ENCODE peak calls at places on chromosome 1, in nine cellular contexts. E, R, D, I, T, X, Y, A and P are unnamed samples.

GRCh38 chr1:52385376-52385775 is 18.8 kb downstream of the ORC1 start:
- DNase-seq in E (no peak), R (no peak), D (no peak), I (no peak), T (no peak), X (no peak), Y (no peak), A (no peak), P (no peak)

GRCh38 chr1:96510911-96511310 is 210.7 kb upstream of the PTBP2 start:
- DNase-seq in E (no peak), R (no peak), D (no peak), I (no peak), T (no peak), X (no peak), Y (no peak), A (no peak), P (no peak)

GRCh38 chr1:153536618-153537375 is 1.0 kb upstream of the S100A6 start:
- DNase-seq in E (no peak), R (peak), D (peak), I (no peak), T (no peak), X (no peak), Y (no peak), A (no peak), P (no peak)

GRCh38 chr1:55250399-55251075 is 35.4 kb upstream of the USP24 start:
- DNase-seq in E (no peak), R (no peak), D (no peak), I (no peak), T (no peak), X (no peak), Y (no peak), A (no peak), P (no peak)

GRCh38 chr1:93180723-93181613 is at the start of gene CCDC18:
- DNase-seq in E (peak), R (no peak), D (no peak), I (peak), T (no peak), X (no peak), Y (no peak), A (no peak), P (no peak)

GRCh38 chr1:245458234-245458633 is 303.4 kb downstream of the KIF26B start:
- DNase-seq in E (no peak), R (no peak), D (no peak), I (no peak), T (no peak), X (no peak), Y (no peak), A (no peak), P (no peak)

GRCh38 chr1:94025383-94026340 is 95.3 kb downstream of the ABCA4 start:
- DNase-seq in E (no peak), R (no peak), D (no peak), I (no peak), T (peak), X (no peak), Y (peak), A (peak), P (no peak)

GRCh38 chr1:16498573-16499359 is 15.3 kb downstream of the RNU1-1 start:
- DNase-seq in E (peak), R (no peak), D (peak), I (peak), T (peak), X (peak), Y (peak), A (peak), P (peak)

GRCh38 chr1:29122662-29122986 is 1.1 kb downstream of the TMEM200B start:
- DNase-seq in E (no peak), R (no peak), D (peak), I (no peak), T (no peak), X (peak), Y (peak), A (peak), P (no peak)

GRCh38 chr1:14738235-14738634 is 139.8 kb downstream of the KAZN start:
- DNase-seq in E (no peak), R (no peak), D (no peak), I (no peak), T (no peak), X (no peak), Y (no peak), A (no peak), P (no peak)

DNA sequence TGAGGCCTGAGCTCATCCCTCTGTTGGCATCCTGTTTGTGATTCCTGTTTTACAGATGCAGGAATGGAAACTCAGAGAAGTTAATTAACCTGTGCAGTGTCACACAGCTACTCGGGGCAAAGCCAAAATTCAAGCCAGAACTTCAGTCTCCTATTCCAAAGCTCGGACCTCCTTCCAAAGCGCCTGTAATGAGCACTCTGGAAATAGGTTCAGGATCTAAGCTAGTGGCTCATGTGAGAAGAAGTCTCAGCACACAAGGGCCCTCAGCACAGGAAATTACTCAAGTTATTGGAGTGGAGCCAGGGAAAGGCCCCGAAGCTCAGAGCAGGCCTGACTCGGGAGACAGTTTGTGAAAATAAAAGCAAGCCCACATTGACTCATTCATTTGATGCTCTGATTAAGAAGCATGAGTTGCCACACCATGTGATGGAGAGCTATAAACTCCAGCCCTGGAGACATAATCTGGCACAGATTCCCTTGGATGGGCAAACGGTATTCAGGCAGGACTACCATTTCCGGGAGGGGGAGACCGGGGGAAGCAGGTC is 50.6 kb upstream of the LYST start:
- DNase-seq in E (peak), R (no peak), D (peak), I (peak), T (peak), X (no peak), Y (peak), A (peak), P (peak)
- H3K27ac ChIP-seq in E (no peak), R (peak), D (peak), I (no peak), T (peak), X (no peak), Y (peak), A (peak), P (peak)

GRCh38 chr1:201731592-201731991 is 97.4 kb upstream of the IPO9 start:
- DNase-seq in E (no peak), R (no peak), D (no peak), I (no peak), T (no peak), X (no peak), Y (no peak), A (no peak), P (no peak)
- H3K27ac ChIP-seq in E (no peak), R (no peak), D (no peak), I (no peak), T (no peak), X (no peak), Y (no peak), A (no peak), P (peak)

GRCh38 chr1:166925791-166926483 is 49.4 kb downstream of the ILDR2 start:
- DNase-seq in E (no peak), R (no peak), D (no peak), I (no peak), T (no peak), X (no peak), Y (no peak), A (no peak), P (no peak)
- H3K27ac ChIP-seq in E (no peak), R (no peak), D (no peak), I (no peak), T (no peak), X (no peak), Y (no peak), A (no peak), P (no peak)

GRCh38 chr1:12380316-12381249 is 150.8 kb downstream of the VPS13D start:
- DNase-seq in E (no peak), R (no peak), D (no peak), I (no peak), T (no peak), X (no peak), Y (no peak), A (no peak), P (no peak)
- H3K27ac ChIP-seq in E (no peak), R (peak), D (peak), I (no peak), T (peak), X (no peak), Y (no peak), A (peak), P (no peak)